ENCODE peak calls at places on chromosome 10, in ten cellular contexts. One of them, this sample, is unnamed.

GRCh38 chr10:69353981-69354635 is 62.6 kb downstream of the TACR2 start:
- DNase-seq in stomach: no peak
- DNase-seq in mucosa of descending colon: no peak
- DNase-seq in cardiac muscle cell: no peak
- DNase-seq in prostate gland: no peak
- DNase-seq in thoracic aorta: no peak
- DNase-seq in gastrocnemius medialis: no peak
- DNase-seq in sigmoid colon: no peak
- DNase-seq in Caco-2: no peak
- DNase-seq in AG04450: no peak
- DNase-seq in this sample: no peak

GRCh38 chr10:80382989-80383388 is 25.4 kb upstream of the PRXL2A start:
- DNase-seq in stomach: no peak
- DNase-seq in mucosa of descending colon: peak; percentile 36
- DNase-seq in cardiac muscle cell: peak; percentile 46
- DNase-seq in prostate gland: peak; percentile 21
- DNase-seq in thoracic aorta: no peak
- DNase-seq in gastrocnemius medialis: no peak
- DNase-seq in sigmoid colon: no peak
- DNase-seq in Caco-2: peak; percentile 43
- DNase-seq in AG04450: no peak
- DNase-seq in this sample: peak; percentile 32

GRCh38 chr10:30784521-30784895 is 155.0 kb upstream of the LYZL2 start:
- DNase-seq in stomach: no peak
- DNase-seq in mucosa of descending colon: no peak
- DNase-seq in cardiac muscle cell: no peak
- DNase-seq in prostate gland: no peak
- DNase-seq in thoracic aorta: no peak
- DNase-seq in gastrocnemius medialis: no peak
- DNase-seq in sigmoid colon: peak; percentile 44
- DNase-seq in Caco-2: no peak
- DNase-seq in AG04450: no peak
- DNase-seq in this sample: no peak

GRCh38 chr10:58651040-58651439 is 138.4 kb downstream of the BICC1 start:
- DNase-seq in stomach: no peak
- DNase-seq in mucosa of descending colon: no peak
- DNase-seq in cardiac muscle cell: no peak
- DNase-seq in prostate gland: no peak
- DNase-seq in thoracic aorta: no peak
- DNase-seq in gastrocnemius medialis: no peak
- DNase-seq in sigmoid colon: no peak
- DNase-seq in Caco-2: no peak
- DNase-seq in AG04450: no peak
- DNase-seq in this sample: peak; percentile 5

GRCh38 chr10:11433657-11434056 is 177.8 kb downstream of the USP6NL start:
- DNase-seq in stomach: no peak
- DNase-seq in mucosa of descending colon: no peak
- DNase-seq in cardiac muscle cell: no peak
- DNase-seq in prostate gland: no peak
- DNase-seq in thoracic aorta: no peak
- DNase-seq in gastrocnemius medialis: no peak
- DNase-seq in sigmoid colon: no peak
- DNase-seq in Caco-2: no peak
- DNase-seq in AG04450: no peak
- DNase-seq in this sample: no peak

GRCh38 chr10:26725837-26726727 is 28.6 kb downstream of the PDSS1 start:
- DNase-seq in stomach: peak; percentile 70
- DNase-seq in mucosa of descending colon: peak; percentile 60
- DNase-seq in cardiac muscle cell: peak; percentile 58
- DNase-seq in prostate gland: no peak
- DNase-seq in thoracic aorta: no peak
- DNase-seq in gastrocnemius medialis: peak; percentile 35
- DNase-seq in sigmoid colon: peak; percentile 89
- DNase-seq in Caco-2: no peak
- DNase-seq in AG04450: peak; percentile 55
- DNase-seq in this sample: peak; percentile 78

GRCh38 chr10:102644066-102644645 is at the start of gene TRIM8:
- DNase-seq in stomach: peak; percentile 56
- DNase-seq in mucosa of descending colon: no peak
- DNase-seq in cardiac muscle cell: peak; percentile 62
- DNase-seq in prostate gland: no peak
- DNase-seq in thoracic aorta: no peak
- DNase-seq in gastrocnemius medialis: no peak
- DNase-seq in sigmoid colon: no peak
- DNase-seq in Caco-2: peak; percentile 62
- DNase-seq in AG04450: no peak
- DNase-seq in this sample: peak; percentile 64

GRCh38 chr10:45374451-45375052 is 536 bp downstream of the ALOX5 start:
- DNase-seq in stomach: no peak
- DNase-seq in mucosa of descending colon: no peak
- DNase-seq in cardiac muscle cell: no peak
- DNase-seq in prostate gland: no peak
- DNase-seq in thoracic aorta: no peak
- DNase-seq in gastrocnemius medialis: no peak
- DNase-seq in sigmoid colon: no peak
- DNase-seq in Caco-2: no peak
- DNase-seq in AG04450: no peak
- DNase-seq in this sample: no peak

GRCh38 chr10:94251098-94251497 is 111.6 kb downstream of the NOC3L start:
- DNase-seq in stomach: no peak
- DNase-seq in mucosa of descending colon: no peak
- DNase-seq in cardiac muscle cell: no peak
- DNase-seq in prostate gland: no peak
- DNase-seq in thoracic aorta: no peak
- DNase-seq in gastrocnemius medialis: no peak
- DNase-seq in sigmoid colon: no peak
- DNase-seq in Caco-2: no peak
- DNase-seq in AG04450: no peak
- DNase-seq in this sample: no peak

GRCh38 chr10:114404171-114405010 is at the start of gene AFAP1L2:
- DNase-seq in stomach: peak; percentile 57
- DNase-seq in mucosa of descending colon: peak; percentile 77
- DNase-seq in cardiac muscle cell: peak; percentile 64
- DNase-seq in prostate gland: no peak
- DNase-seq in thoracic aorta: no peak
- DNase-seq in gastrocnemius medialis: no peak
- DNase-seq in sigmoid colon: peak; percentile 69
- DNase-seq in Caco-2: no peak
- DNase-seq in AG04450: no peak
- DNase-seq in this sample: peak; percentile 71

GRCh38 chr10:1358860-1359598 is 302.8 kb downstream of the WDR37 start:
- DNase-seq in stomach: no peak
- DNase-seq in mucosa of descending colon: no peak
- DNase-seq in cardiac muscle cell: no peak
- DNase-seq in prostate gland: no peak
- DNase-seq in thoracic aorta: no peak
- DNase-seq in gastrocnemius medialis: no peak
- DNase-seq in sigmoid colon: no peak
- DNase-seq in Caco-2: peak; percentile 42
- DNase-seq in AG04450: no peak
- DNase-seq in this sample: no peak

GRCh38 chr10:79347894-79348639 is 798 bp downstream of the PPIF start:
- DNase-seq in stomach: peak; percentile 77
- DNase-seq in mucosa of descending colon: peak; percentile 87
- DNase-seq in cardiac muscle cell: peak; percentile 38
- DNase-seq in prostate gland: peak; percentile 60
- DNase-seq in thoracic aorta: no peak
- DNase-seq in gastrocnemius medialis: peak; percentile 48
- DNase-seq in sigmoid colon: peak; percentile 91
- DNase-seq in Caco-2: no peak
- DNase-seq in AG04450: peak; percentile 27
- DNase-seq in this sample: peak; percentile 63

GRCh38 chr10:79349766-79350406 is 2.6 kb downstream of the PPIF start:
- DNase-seq in stomach: no peak
- DNase-seq in mucosa of descending colon: no peak
- DNase-seq in cardiac muscle cell: peak; percentile 91
- DNase-seq in prostate gland: no peak
- DNase-seq in thoracic aorta: no peak
- DNase-seq in gastrocnemius medialis: no peak
- DNase-seq in sigmoid colon: no peak
- DNase-seq in Caco-2: no peak
- DNase-seq in AG04450: no peak
- DNase-seq in this sample: peak; percentile 66

GRCh38 chr10:79349072-79349491 is 1.8 kb downstream of the PPIF start:
- DNase-seq in stomach: no peak
- DNase-seq in mucosa of descending colon: no peak
- DNase-seq in cardiac muscle cell: no peak
- DNase-seq in prostate gland: no peak
- DNase-seq in thoracic aorta: no peak
- DNase-seq in gastrocnemius medialis: no peak
- DNase-seq in sigmoid colon: no peak
- DNase-seq in Caco-2: no peak
- DNase-seq in AG04450: no peak
- DNase-seq in this sample: no peak

GRCh38 chr10:79347226-79347893 is at the start of gene PPIF:
- DNase-seq in stomach: peak; percentile 97
- DNase-seq in mucosa of descending colon: peak; percentile 98
- DNase-seq in cardiac muscle cell: peak; percentile 97
- DNase-seq in prostate gland: peak; percentile 93
- DNase-seq in thoracic aorta: peak; percentile 79
- DNase-seq in gastrocnemius medialis: peak; percentile 88
- DNase-seq in sigmoid colon: peak; percentile 98
- DNase-seq in Caco-2: peak; percentile 92
- DNase-seq in AG04450: peak; percentile 55
- DNase-seq in this sample: peak; percentile 95

DNA sequence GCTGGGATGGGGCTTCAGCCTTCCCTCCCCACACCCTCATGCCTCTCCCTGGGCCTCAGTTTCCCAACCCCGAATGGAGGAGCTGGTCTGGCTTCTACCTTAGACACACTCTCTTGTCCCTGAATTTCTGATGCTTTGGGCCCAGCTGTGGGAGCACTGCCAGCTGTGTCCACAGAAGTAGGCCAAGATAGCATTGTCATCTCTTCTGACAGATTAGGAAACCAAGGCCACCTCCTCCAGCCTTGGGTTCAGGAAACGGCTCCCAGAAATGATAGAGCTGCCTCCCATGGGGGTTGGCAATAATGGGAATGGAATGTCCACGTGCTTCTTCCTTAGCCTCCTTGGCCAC is 1.3 kb downstream of the PPIF start:
- DNase-seq in stomach: no peak
- DNase-seq in mucosa of descending colon: no peak
- DNase-seq in cardiac muscle cell: no peak
- DNase-seq in prostate gland: no peak
- DNase-seq in thoracic aorta: no peak
- DNase-seq in gastrocnemius medialis: no peak
- DNase-seq in sigmoid colon: no peak
- DNase-seq in Caco-2: no peak
- DNase-seq in AG04450: no peak
- DNase-seq in this sample: no peak
- H3K4me3 ChIP-seq in stomach: peak overlapping the region; percentile 84
- H3K4me3 ChIP-seq in mucosa of descending colon: no peak overlapping the region
- H3K4me3 ChIP-seq in cardiac muscle cell: peak overlapping the region; percentile 63
- H3K4me3 ChIP-seq in prostate gland: peak overlapping the region; percentile 67
- H3K4me3 ChIP-seq in thoracic aorta: peak overlapping the region; percentile 94
- H3K4me3 ChIP-seq in gastrocnemius medialis: peak overlapping the region; percentile 87
- H3K4me3 ChIP-seq in sigmoid colon: peak overlapping the region; percentile 68
- H3K4me3 ChIP-seq in Caco-2: peak overlapping the region; percentile 90
- H3K4me3 ChIP-seq in AG04450: peak overlapping the region; percentile 79
- H3K4me3 ChIP-seq in this sample: peak overlapping the region; percentile 82

GRCh38 chr10:78772083-78772482 is 296.7 kb upstream of the ZMIZ1 start:
- DNase-seq in stomach: no peak
- DNase-seq in mucosa of descending colon: no peak
- DNase-seq in cardiac muscle cell: no peak
- DNase-seq in prostate gland: no peak
- DNase-seq in thoracic aorta: no peak
- DNase-seq in gastrocnemius medialis: no peak
- DNase-seq in sigmoid colon: no peak
- DNase-seq in Caco-2: no peak
- DNase-seq in AG04450: no peak
- DNase-seq in this sample: no peak
- TF ChIP-seq CTCF in stomach: no peak
- TF ChIP-seq CTCF in mucosa of descending colon: no peak
- TF ChIP-seq CTCF in cardiac muscle cell: no peak
- TF ChIP-seq CTCF in prostate gland: no peak
- TF ChIP-seq CTCF in thoracic aorta: no peak
- TF ChIP-seq CTCF in gastrocnemius medialis: no peak
- TF ChIP-seq CTCF in sigmoid colon: no peak
- TF ChIP-seq CTCF in Caco-2: no peak
- TF ChIP-seq CTCF in AG04450: peak; percentile 21
- TF ChIP-seq CTCF in this sample: no peak

DNA sequence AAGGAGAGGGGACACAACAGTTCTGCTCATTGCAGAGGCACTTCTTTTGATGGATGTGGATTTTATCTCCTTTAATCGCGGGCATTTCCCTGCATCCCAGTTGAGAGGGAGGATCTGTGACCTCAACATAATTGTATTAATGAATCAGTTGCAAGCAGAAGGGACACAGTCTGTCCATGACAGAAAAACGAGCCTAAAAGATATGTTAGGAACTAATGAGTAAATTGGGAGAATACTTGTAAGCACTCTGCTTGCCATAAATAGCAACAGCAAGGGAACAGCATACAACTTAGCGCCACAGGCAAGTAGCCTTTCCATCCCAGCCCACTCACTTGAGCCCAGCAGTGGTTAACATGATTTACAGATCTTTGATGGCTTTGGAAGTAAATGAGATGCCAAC is 37.8 kb downstream of the SORCS1 start:
- DNase-seq in stomach: no peak
- DNase-seq in mucosa of descending colon: no peak
- DNase-seq in cardiac muscle cell: peak; percentile 39
- DNase-seq in prostate gland: no peak
- DNase-seq in thoracic aorta: no peak
- DNase-seq in gastrocnemius medialis: no peak
- DNase-seq in sigmoid colon: no peak
- DNase-seq in Caco-2: no peak
- DNase-seq in AG04450: no peak
- DNase-seq in this sample: no peak
- H3K9me3 ChIP-seq in stomach: no peaks in the 10 kb centered on the region
- H3K9me3 ChIP-seq in mucosa of descending colon: no peaks in the 10 kb centered on the region
- H3K9me3 ChIP-seq in cardiac muscle cell: no peaks in the 10 kb centered on the region
- H3K9me3 ChIP-seq in prostate gland: no peaks in the 10 kb centered on the region
- H3K9me3 ChIP-seq in thoracic aorta: no peaks in the 10 kb centered on the region
- H3K9me3 ChIP-seq in gastrocnemius medialis: no peaks in the 10 kb centered on the region
- H3K9me3 ChIP-seq in sigmoid colon: no peaks in the 10 kb centered on the region
- H3K9me3 ChIP-seq in Caco-2: no peaks in the 10 kb centered on the region
- H3K9me3 ChIP-seq in AG04450: no peaks in the 10 kb centered on the region
- H3K9me3 ChIP-seq in this sample: no peaks in the 10 kb centered on the region

DNA sequence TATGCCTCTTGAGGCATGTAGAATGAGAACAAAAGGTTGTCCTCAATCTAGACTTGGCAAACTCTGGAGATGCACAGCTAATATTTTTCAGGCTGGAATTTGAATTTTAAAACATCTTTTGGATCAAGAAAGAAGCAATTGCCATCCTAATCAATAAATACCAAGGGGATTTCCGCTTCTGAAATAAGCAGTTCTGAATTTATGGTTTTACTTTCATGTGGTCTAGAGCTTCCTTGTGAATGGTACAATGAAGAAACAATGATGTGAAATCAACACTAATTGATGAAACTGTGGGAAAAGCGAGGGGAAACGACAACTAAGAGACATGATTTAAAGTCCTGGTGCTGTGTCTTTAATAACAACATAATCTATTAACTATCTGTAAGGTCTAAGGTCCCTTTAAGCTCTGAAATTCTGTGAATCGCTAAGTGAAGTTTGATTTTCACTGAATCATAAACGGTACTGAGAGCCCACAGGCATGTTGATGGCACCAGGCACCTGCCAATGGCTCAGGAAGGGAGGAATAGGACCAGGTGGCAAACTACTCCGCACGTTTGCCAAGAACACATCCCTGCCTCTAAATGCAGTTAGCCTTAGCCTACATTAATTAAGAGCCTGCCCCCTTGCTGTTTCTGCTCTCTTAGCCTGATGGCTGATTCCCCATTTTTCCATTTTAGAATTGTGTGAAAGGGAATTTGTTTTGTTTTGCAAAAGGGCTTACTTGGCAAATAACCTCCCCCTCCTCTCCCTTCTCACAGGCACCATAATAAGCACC is 1202.9 kb downstream of the SORCS3 start:
- DNase-seq in stomach: no peak
- DNase-seq in mucosa of descending colon: no peak
- DNase-seq in cardiac muscle cell: no peak
- DNase-seq in prostate gland: no peak
- DNase-seq in thoracic aorta: no peak
- DNase-seq in gastrocnemius medialis: no peak
- DNase-seq in sigmoid colon: no peak
- DNase-seq in Caco-2: no peak
- DNase-seq in AG04450: no peak
- DNase-seq in this sample: no peak
- H3K4me3 ChIP-seq in stomach: no peak overlapping the region
- H3K4me3 ChIP-seq in mucosa of descending colon: no peak overlapping the region
- H3K4me3 ChIP-seq in cardiac muscle cell: no peak overlapping the region
- H3K4me3 ChIP-seq in prostate gland: no peak overlapping the region
- H3K4me3 ChIP-seq in thoracic aorta: no peak overlapping the region
- H3K4me3 ChIP-seq in gastrocnemius medialis: no peak overlapping the region
- H3K4me3 ChIP-seq in sigmoid colon: no peak overlapping the region
- H3K4me3 ChIP-seq in Caco-2: no peak overlapping the region
- H3K4me3 ChIP-seq in AG04450: no peak overlapping the region
- H3K4me3 ChIP-seq in this sample: no peak overlapping the region